ENCODE peak calls at places on chromosomes 13 and 19, in four cellular contexts. A is fibroblast of pulmonary artery, N is K562, E is GM23338. D is an unnamed sample.

GRCh38 chr19:49132974-49133609 is 13.7 kb downstream of the PPFIA3 start:
- DNase-seq in A (no peak), N (peak), E (peak), D (no peak)

GRCh38 chr13:81171065-81171647 is 830.2 kb upstream of the SPRY2 start:
- DNase-seq in A (peak), N (peak), E (peak), D (peak)

GRCh38 chr13:36713842-36714241 is 40.0 kb downstream of the SERTM1 start:
- DNase-seq in A (no peak), N (no peak), E (no peak), D (peak)

GRCh38 chr13:24226762-24227161 is 66.2 kb downstream of the SPATA13 start:
- DNase-seq in A (no peak), N (no peak), E (peak), D (no peak)

GRCh38 chr19:32599736-32600157 is 18.8 kb downstream of the PDCD5 start:
- DNase-seq in A (peak), N (peak), E (peak), D (peak)

GRCh38 chr19:44767295-44768180 is 10.2 kb upstream of the CBLC start:
- DNase-seq in A (no peak), N (no peak), E (no peak), D (no peak)

GRCh38 chr19:50567882-50568281 is 353 bp downstream of the LRRC4B start:
- DNase-seq in A (no peak), N (peak), E (no peak), D (no peak)

GRCh38 chr13:78593652-78594494 is 9.5 kb downstream of the POU4F1 start:
- DNase-seq in A (no peak), N (no peak), E (peak), D (no peak)

GRCh38 chr19:49689133-49690072 is at the start of gene ADM5:
- DNase-seq in A (no peak), N (no peak), E (peak), D (peak)

GRCh38 chr13:42814868-42815267 is 33.5 kb downstream of the FAM216B start:
- DNase-seq in A (peak), N (no peak), E (no peak), D (peak)

GRCh38 chr19:7849631-7850428 is 19.8 kb downstream of the EVI5L start:
- DNase-seq in A (no peak), N (no peak), E (no peak), D (no peak)

GRCh38 chr13:33025220-33025744 is 9.1 kb downstream of the KL start:
- DNase-seq in A (no peak), N (no peak), E (peak), D (no peak)

GRCh38 chr19:42088471-42089190 is 12.7 kb downstream of the ZNF574 start:
- DNase-seq in A (peak), N (no peak), E (no peak), D (no peak)

GRCh38 chr19:55228403-55229031 is at the start of gene TMEM86B:
- DNase-seq in A (no peak), N (no peak), E (no peak), D (no peak)

GRCh38 chr19:11243798-11244169 is 4.4 kb downstream of the ANGPTL8 start:
- DNase-seq in A (no peak), N (no peak), E (no peak), D (no peak)

GRCh38 chr13:36275190-36276002 is 22.2 kb downstream of the CCDC169 start:
- DNase-seq in A (peak), N (no peak), E (peak), D (peak)

GRCh38 chr19:38194061-38194701 is 29.8 kb downstream of the DPF1 start:
- DNase-seq in A (no peak), N (no peak), E (no peak), D (peak)

GRCh38 chr13:44271915-44272341 is 101.7 kb upstream of the SERP2 start:
- DNase-seq in A (no peak), N (no peak), E (no peak), D (no peak)

GRCh38 chr19:31880283-31880682 is 465.1 kb upstream of the ZNF507 start:
- DNase-seq in A (no peak), N (no peak), E (no peak), D (no peak)

GRCh38 chr19:13033819-13034611 is 38.7 kb downstream of the NFIX start:
- DNase-seq in A (peak), N (peak), E (peak), D (peak)

GRCh38 chr13:113486698-113487097 is 3.8 kb downstream of the DCUN1D2 start:
- DNase-seq in A (no peak), N (no peak), E (no peak), D (no peak)

DNA sequence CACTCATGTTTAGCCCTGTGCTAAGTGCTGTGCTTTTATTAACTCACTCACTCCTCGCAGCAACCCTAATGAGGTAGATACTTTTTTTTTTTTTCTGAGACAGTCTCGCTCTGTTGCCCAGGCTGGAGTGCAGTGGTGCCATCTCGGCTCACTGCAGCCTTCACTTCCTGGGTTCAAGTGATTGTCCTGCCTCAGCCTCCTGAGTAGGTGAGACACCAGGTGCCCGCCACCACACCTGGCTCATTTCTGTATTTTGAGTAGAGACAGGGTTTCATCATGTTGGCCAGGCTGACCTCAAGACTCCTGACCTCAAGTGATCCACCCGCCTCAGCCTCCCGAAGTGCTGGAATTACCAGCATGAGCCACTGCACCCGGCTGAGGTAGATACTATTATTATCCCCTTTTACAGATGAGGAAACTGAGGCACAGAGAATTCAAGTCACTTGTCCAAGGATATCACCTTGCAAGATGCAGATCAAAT is 2.5 kb downstream of the ITPKC start:
- DNase-seq in A (no peak), N (no peak), E (no peak), D (no peak)
- H3K4me3 ChIP-seq in A (peak), N (peak), E (peak), D (peak)

DNA sequence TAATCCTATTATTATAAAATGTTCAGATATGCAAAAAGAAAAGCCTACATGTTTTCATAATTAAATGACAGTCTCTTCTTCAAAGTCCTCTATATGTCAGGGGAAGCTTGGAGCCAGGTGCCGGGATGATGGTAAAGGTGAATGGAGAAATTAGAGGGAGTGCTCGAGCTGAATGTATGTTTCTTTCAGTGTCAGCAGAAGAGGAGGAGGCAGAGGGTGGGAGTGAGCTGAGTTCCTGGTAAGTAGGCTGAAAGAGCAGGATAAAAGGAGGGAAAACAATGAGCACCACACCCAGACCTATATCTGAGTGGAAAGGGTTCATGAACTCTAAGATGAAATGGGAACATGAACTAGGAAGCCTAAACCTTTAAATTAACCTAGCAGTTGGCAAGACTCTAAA is 307.6 kb upstream of the NBEA start:
- DNase-seq in A (no peak), N (no peak), E (no peak), D (no peak)
- H3K4me3 ChIP-seq in A (no peak), N (no peak), E (no peak), D (no peak)

GRCh38 chr19:46728208-46728607 is 11.3 kb upstream of the PRKD2 start:
- DNase-seq in A (no peak), N (no peak), E (no peak), D (no peak)

GRCh38 chr19:46728693-46729339 is 11.9 kb upstream of the PRKD2 start:
- DNase-seq in A (peak), N (peak), E (peak), D (peak)

GRCh38 chr19:46726551-46726950 is 9.6 kb upstream of the PRKD2 start:
- DNase-seq in A (no peak), N (no peak), E (no peak), D (no peak)

GRCh38 chr19:46727036-46727501 is 10.2 kb upstream of the PRKD2 start:
- DNase-seq in A (no peak), N (no peak), E (no peak), D (no peak)

DNA sequence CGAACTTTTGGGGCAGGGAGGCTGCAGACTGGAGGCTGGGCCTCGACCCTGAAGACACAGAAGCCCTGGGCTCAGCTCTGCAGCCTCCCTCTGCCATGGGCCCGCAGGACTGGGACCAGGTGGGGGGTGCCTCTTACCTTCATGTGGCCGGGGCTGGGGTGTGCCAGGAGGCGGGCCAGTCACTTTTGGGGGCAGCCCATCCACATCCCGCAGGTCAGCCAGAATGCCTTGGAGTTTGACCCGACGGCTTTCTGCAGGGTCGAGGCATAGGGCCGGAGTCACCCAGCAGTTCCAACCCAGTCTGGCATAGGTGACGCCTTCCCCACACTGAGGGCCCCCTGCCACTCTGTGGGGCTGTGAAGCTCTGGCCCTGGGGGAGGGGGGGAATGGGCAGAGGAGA is 10.8 kb upstream of the PRKD2 start:
- DNase-seq in A (no peak), N (no peak), E (no peak), D (no peak)
- H3K4me3 ChIP-seq in A (no peak), N (no peak), E (no peak), D (no peak)

GRCh38 chr19:17108453-17108784 is 32.8 kb downstream of the MYO9B start:
- DNase-seq in A (no peak), N (no peak), E (no peak), D (no peak)
- H3K4me3 ChIP-seq in A (no peak), N (no peak), E (no peak), D (no peak)

DNA sequence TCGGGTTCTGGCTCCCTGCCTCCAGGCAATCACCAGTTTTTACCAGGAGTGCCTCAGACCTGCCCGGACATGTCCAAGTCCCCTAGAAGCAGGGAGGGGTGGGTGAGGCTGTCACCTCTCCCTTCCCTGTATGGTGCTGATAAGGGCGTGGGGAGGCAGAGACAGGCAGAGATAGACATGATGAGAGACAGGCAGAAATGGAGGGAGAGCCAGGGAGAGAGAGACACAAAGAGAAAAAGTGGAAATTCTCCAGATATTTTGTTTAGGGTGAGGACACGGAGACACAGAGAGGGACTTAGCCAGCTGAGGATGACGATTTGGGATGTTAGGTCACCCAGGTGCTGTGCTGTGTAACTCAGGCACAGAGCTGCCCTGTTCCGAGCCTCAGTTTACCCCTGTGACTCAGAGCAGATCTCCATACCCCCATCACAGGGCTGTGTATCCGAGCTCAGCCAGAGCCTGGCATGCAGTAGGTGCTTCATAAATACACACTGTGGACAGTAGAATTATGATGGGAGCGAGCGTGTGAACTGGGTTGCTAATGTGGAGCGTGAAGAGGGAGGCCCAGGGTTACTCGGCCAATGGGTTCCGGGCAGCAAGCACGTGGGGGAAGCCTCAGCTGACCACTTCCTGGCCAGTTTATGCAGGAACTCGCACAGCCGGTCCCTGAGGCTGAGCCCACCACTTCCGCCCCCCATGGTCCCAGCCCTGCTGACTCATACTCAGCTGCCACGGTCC is 11.9 kb upstream of the GDF15 start:
- DNase-seq in A (peak), N (peak), E (peak), D (peak)
- H3K4me3 ChIP-seq in A (no peak), N (peak), E (no peak), D (no peak)

DNA sequence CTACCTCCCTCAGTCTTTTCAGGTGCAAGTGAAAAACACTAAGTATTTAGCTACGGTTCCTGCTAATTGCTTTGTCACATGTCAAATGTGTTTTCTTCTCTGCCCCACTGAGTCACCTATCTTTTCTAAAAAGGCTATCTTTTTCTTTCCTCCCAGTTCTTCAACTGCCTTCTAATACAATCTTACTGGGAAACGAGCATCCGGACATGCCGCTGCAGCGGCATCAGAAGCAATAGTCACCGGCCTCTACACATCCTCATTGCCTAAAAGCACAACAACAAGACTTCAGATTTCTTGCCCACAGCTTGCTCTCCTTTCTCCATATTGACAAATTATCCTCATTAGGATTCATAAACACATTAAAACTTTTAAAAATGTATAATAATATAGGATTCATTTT is 1.2 kb downstream of the PCDH9 start:
- DNase-seq in A (peak), N (no peak), E (no peak), D (no peak)
- H3K4me3 ChIP-seq in A (peak), N (no peak), E (peak), D (no peak)

DNA sequence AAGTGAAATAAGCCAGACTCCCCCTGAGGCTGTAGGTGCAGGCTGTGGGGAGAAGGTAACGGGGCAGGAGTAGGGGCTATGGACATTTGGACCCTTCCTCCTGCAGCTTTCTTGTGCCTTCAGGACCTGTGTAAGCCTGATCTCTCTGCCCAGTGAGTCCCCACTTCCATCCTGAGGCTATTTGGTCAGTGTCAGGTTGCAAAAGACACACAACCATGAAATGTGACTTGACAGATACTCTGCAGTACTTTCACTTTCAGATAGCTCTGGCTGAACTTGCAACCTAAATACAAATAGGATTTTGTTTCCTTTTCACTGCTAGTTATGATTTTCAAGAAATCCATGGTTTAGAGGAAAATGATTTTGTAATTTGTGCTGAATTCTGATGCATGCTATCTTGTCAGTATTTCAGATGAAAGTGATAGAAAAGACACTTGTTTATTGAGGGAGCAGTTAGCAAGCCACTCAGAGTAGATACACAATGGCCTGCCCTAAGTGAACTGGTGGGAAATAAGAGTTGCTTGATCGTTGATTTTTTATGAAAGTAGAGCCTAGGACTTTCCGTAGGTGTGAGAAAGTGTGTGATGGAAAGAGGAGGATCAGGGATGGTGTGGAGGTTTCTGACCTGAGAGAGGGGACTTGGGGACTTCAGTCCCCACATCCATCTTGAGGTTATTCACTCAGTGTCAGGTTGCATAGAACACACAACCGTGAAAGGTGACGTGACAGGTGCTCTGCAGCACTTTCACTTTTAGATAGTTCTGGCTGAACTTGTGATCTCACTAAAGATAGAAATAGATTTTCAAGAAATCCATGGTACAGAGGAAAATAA is 18.0 kb upstream of the EID2 start:
- DNase-seq in A (no peak), N (no peak), E (no peak), D (no peak)
- H3K4me3 ChIP-seq in A (no peak), N (no peak), E (no peak), D (no peak)

DNA sequence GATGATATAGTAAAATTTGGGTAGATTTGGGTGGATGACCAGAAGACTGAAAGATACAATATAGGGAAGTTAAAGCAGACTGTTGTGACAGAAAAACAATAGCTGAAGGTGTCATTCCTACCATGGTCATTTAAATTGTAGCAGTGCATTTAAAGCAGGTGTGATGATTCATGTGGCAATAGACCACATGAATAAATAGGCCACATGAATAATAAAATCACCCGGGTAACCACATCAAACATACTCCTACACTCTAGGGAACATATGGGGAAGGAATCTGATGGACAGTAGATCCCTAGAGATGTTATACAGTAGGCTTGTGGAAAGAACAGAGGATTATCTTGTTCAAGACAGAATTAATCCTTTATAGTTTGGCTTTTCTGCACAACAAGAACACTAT is 392.6 kb downstream of the SLITRK5 start:
- DNase-seq in A (no peak), N (no peak), E (no peak), D (peak)
- H3K4me3 ChIP-seq in A (no peak), N (no peak), E (no peak), D (no peak)

DNA sequence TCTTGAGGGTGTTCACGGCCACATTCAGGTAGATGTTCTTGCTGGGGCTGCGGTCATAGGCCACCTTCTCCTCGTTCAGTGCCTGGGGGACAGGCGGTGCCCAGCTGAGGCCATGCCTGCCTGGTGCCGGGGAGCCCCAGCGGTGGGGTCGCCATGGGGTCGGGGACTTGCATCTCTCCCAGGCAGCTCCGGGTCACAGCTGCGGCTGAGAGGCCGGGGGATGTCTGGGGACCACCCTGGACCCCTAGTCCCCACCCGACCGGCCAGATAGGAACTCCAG is 7.8 kb upstream of the ATP8B3 start:
- DNase-seq in A (no peak), N (no peak), E (no peak), D (no peak)
- H3K4me3 ChIP-seq in A (no peak), N (no peak), E (no peak), D (no peak)

GRCh38 chr13:67080351-67080750 is 149.8 kb downstream of the PCDH9 start:
- DNase-seq in A (no peak), N (no peak), E (no peak), D (no peak)
- H3K4me3 ChIP-seq in A (no peak), N (no peak), E (no peak), D (no peak)